ENCODE peak calls at places on chromosomes 2 and 18, in four cellular contexts. E, A, O and H are unnamed samples.

GRCh38 chr2:99710720-99711612 is 221.1 kb upstream of the REV1 start:
- DNase-seq in E (no peak), A (no peak), O (no peak), H (no peak)

GRCh38 chr2:109218087-109218791 is 89.2 kb downstream of the SH3RF3 start:
- DNase-seq in E (no peak), A (no peak), O (peak; percentile 23), H (no peak)

GRCh38 chr2:46539327-46540276 is 60.2 kb downstream of the TMEM247 start:
- DNase-seq in E (no peak), A (no peak), O (no peak), H (no peak)

GRCh38 chr2:120441351-120441700 is 95.4 kb downstream of the INHBB start:
- DNase-seq in E (no peak), A (no peak), O (no peak), H (peak; percentile 32)

GRCh38 chr2:113179446-113180045 is 5.8 kb downstream of the PSD4 start:
- DNase-seq in E (no peak), A (no peak), O (no peak), H (peak; percentile 34)

GRCh38 chr2:70050631-70051425 is 36.4 kb upstream of the PCBP1 start:
- DNase-seq in E (no peak), A (no peak), O (no peak), H (no peak)

GRCh38 chr18:36335476-36336279 is 38.2 kb downstream of the FHOD3 start:
- DNase-seq in E (no peak), A (no peak), O (no peak), H (no peak)

GRCh38 chr2:85445316-85446295 is 27.1 kb downstream of the SH2D6 start:
- DNase-seq in E (no peak), A (no peak), O (peak; percentile 50), H (no peak)

GRCh38 chr2:174600349-174600748 is 2.7 kb upstream of the WIPF1 start:
- DNase-seq in E (no peak), A (no peak), O (no peak), H (no peak)

GRCh38 chr18:39724652-39725051 is 2159.1 kb upstream of the CELF4 start:
- DNase-seq in E (no peak), A (no peak), O (no peak), H (no peak)